ENCODE peak calls at places on chromosomes 4 and X, in four cellular contexts. R, F, K and T are unnamed samples.

GRCh38 chrX:53283567-53283966 is 2.2 kb upstream of the IQSEC2 start:
- DNase-seq in R (no peak), F (peak), K (no peak), T (no peak)

GRCh38 chrX:9677098-9677739 is 88.4 kb downstream of the GPR143 start:
- DNase-seq in R (no peak), F (no peak), K (no peak), T (no peak)

GRCh38 chr4:25650271-25650670 is 5.4 kb upstream of the SLC34A2 start:
- DNase-seq in F (no peak), K (no peak), R (no peak), T (peak)

GRCh38 chr4:25346913-25347312 is 30.1 kb upstream of the ANAPC4 start:
- DNase-seq in R (no peak), F (no peak), K (no peak), T (no peak)

GRCh38 chrX:115892787-115893671 is 277.5 kb upstream of the AGTR2 start:
- DNase-seq in R (no peak), F (peak), K (peak), T (peak)

GRCh38 chrX:123818243-123818642 is 41.6 kb upstream of the XIAP start:
- DNase-seq in F (peak), K (no peak), R (no peak), T (no peak)

GRCh38 chrX:78886550-78886949 is 58.6 kb upstream of the P2RY10 start:
- DNase-seq in K (no peak), R (no peak), F (no peak), T (no peak)

GRCh38 chr4:73520821-73521220 is 39.3 kb downstream of the AFM start:
- DNase-seq in R (no peak), K (peak), F (no peak), T (peak)

GRCh38 chr4:185013715-185014114 is 4.6 kb upstream of the HELT start:
- DNase-seq in R (no peak), K (no peak), F (no peak), T (peak)